ENCODE peak calls at places on chromosome 17, in five cellular contexts. Y is heart right ventricle, R is fibroblast of lung, J is mucosa of descending colon, E is cardiac fibroblast. O is an unnamed sample.

GRCh38 chr17:66355510-66355909 is 53.1 kb downstream of the PRKCA start:
- DNase-seq in Y (no peak), R (no peak), J (no peak), E (peak), O (no peak)

GRCh38 chr17:72030067-72030899 is 90.5 kb upstream of the SOX9 start:
- DNase-seq in Y (peak), R (peak), J (peak), E (peak), O (peak)

GRCh38 chr17:78414178-78415162 is 36.0 kb downstream of the PGS1 start:
- DNase-seq in Y (no peak), R (no peak), J (peak), E (no peak), O (no peak)

GRCh38 chr17:27471321-27472269 is 15.3 kb downstream of the KSR1 start:
- DNase-seq in Y (no peak), R (no peak), J (peak), E (peak), O (no peak)

GRCh38 chr17:59811209-59811608 is 81.5 kb downstream of the TUBD1 start:
- DNase-seq in Y (no peak), R (no peak), J (no peak), E (no peak), O (no peak)

GRCh38 chr17:4511199-4511932 is 12.7 kb downstream of the SPNS2 start:
- DNase-seq in Y (no peak), R (no peak), J (no peak), E (no peak), O (no peak)

GRCh38 chr17:50603340-50603739 is 31.3 kb upstream of the ABCC3 start:
- DNase-seq in Y (no peak), R (no peak), J (no peak), E (no peak), O (no peak)

GRCh38 chr17:60602385-60602742 is 2.4 kb downstream of the PPM1D start:
- DNase-seq in Y (no peak), R (no peak), J (peak), E (no peak), O (no peak)

GRCh38 chr17:74502866-74503265 is 28.4 kb downstream of the CD300LB start:
- DNase-seq in Y (no peak), R (no peak), J (no peak), E (no peak), O (no peak)

GRCh38 chr17:67663445-67663844 is 54.3 kb upstream of the NOL11 start:
- DNase-seq in Y (no peak), R (no peak), J (no peak), E (no peak), O (no peak)

GRCh38 chr17:77458202-77459017 is 317.6 kb downstream of the SEC14L1 start:
- DNase-seq in Y (no peak), R (no peak), J (no peak), E (no peak), O (no peak)

GRCh38 chr17:4565209-4566141 is 5.1 kb upstream of the GGT6 start:
- DNase-seq in Y (peak), R (peak), J (peak), E (peak), O (peak)

GRCh38 chr17:41962768-41963434 is 3.7 kb upstream of the CNP start:
- DNase-seq in Y (peak), R (peak), J (peak), E (peak), O (peak)

GRCh38 chr17:80359422-80360110 is 55.4 kb upstream of the ENDOV start:
- DNase-seq in Y (no peak), R (peak), J (no peak), E (peak), O (no peak)

GRCh38 chr17:83144421-83145357 is 65.3 kb downstream of the METRNL start:
- DNase-seq in Y (no peak), R (peak), J (peak), E (no peak), O (peak)

GRCh38 chr17:58335779-58336455 is 7.3 kb upstream of the TSPOAP1 start:
- DNase-seq in Y (no peak), R (no peak), J (peak), E (no peak), O (no peak)

GRCh38 chr17:48478224-48479013 is 48.4 kb upstream of the SKAP1 start:
- DNase-seq in Y (no peak), R (no peak), J (no peak), E (no peak), O (no peak)

GRCh38 chr17:48393271-48393670 is 36.7 kb downstream of the SKAP1 start:
- DNase-seq in Y (no peak), R (no peak), J (no peak), E (peak), O (peak)

GRCh38 chr17:67215991-67216421 is 29.0 kb downstream of the HELZ start:
- DNase-seq in Y (no peak), R (peak), J (no peak), E (no peak), O (no peak)

GRCh38 chr17:79019631-79020584 is 4.1 kb upstream of the C1QTNF1 start:
- DNase-seq in Y (peak), R (peak), J (peak), E (peak), O (peak)

GRCh38 chr17:55163408-55163807 is 101.4 kb upstream of the HLF start:
- DNase-seq in Y (no peak), R (no peak), J (no peak), E (no peak), O (no peak)

GRCh38 chr17:39739020-39739884 is 1.5 kb downstream of the GRB7 start:
- DNase-seq in Y (no peak), R (no peak), J (peak), E (peak), O (no peak)

GRCh38 chr17:39737331-39737760 is 392 bp upstream of the GRB7 start:
- DNase-seq in Y (no peak), R (no peak), J (peak), E (no peak), O (no peak)

GRCh38 chr17:39736319-39737165 is 1.2 kb upstream of the GRB7 start:
- DNase-seq in Y (no peak), R (no peak), J (no peak), E (no peak), O (no peak)

GRCh38 chr17:39738568-39738901 is 797 bp downstream of the GRB7 start:
- DNase-seq in Y (no peak), R (no peak), J (peak), E (no peak), O (no peak)

GRCh38 chr17:39737761-39738567 is at the start of gene GRB7:
- DNase-seq in Y (no peak), R (no peak), J (peak), E (no peak), O (no peak)
- H3K4me3 ChIP-seq in Y (peak), R (no peak), J (peak), E (no peak), O (no peak)

GRCh38 chr17:56817066-56817465 is 16.7 kb downstream of the C17orf67 start:
- DNase-seq in Y (no peak), R (no peak), J (no peak), E (no peak), O (no peak)
- TF ChIP-seq CTCF in Y (no peak), R (no peak), J (no peak), E (no peak), O (no peak)

GRCh38 chr17:40418428-40418706 is 671 bp upstream of the TOP2A start:
- DNase-seq in Y (peak), R (no peak), J (no peak), E (no peak), O (no peak)
- H3K4me3 ChIP-seq in Y (peak), R (peak), J (peak), E (peak), O (peak)

DNA sequence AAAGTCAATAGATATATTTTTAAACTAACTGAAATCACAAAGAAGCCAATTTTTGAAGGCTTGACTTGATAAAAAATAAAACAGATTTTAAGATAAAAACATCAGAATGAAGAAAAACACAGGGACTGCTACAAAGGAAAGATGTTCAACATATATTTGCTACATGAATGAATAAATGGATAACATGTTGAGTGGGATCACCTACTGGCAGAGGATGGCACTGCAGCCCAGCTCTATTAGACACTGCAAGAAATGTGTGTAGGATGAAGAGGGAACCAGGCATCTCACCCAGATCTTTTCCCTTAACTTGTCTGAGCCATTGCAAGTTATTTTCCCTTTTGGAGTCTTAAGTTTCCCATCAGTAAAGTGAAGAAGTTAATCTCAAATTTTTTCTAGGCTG is 4.2 kb downstream of the AIPL1 start:
- DNase-seq in Y (no peak), R (no peak), J (no peak), E (no peak), O (no peak)
- TF ChIP-seq CTCF in Y (peak), R (peak), J (no peak), E (peak), O (peak)

DNA sequence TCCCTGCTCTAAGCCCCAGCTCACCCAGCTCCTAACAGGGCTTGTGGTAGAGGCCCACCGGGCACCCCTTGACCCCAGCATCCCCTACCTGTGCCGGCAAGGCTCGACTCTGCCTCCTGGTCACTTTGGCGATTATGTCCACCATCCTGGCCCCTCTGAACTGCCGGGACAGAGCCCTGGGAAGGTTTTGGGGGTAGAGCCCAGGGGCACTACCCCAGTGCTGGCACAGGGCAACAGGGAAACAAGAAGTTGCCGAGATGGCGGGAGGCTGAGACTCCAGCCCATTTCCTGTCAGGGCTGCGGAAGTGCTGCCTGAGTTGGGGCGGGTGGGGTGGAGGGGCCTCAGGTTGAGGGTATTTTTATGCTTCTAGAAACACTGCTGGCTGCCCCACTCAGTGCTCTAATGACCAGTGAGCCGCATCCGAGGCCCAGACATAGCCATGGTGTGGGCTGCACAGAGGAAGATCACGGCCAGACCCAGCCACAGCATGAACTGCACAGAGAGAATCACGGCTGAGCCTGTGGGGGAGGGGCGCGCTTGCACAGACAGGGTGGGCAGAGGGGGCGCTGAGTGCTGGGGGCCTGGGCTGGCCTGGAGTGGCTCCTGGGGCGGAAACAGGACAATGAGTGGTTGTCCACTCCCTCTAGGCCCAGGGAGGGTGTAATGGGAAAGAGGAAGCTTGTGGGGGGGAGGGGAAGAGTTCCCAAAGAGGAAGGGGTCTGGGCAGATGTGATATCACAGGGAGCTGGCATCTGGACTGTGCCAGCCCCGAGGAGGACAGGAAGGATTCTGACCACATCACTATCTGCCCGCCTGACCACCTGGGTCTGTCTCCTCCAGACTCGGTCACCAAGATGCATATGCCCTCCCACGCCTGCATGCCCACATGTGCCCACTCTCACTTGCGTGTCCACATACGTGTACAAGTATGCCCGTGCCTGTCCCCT is 22.3 kb downstream of the ARHGAP27 start:
- DNase-seq in Y (peak), R (no peak), J (peak), E (no peak), O (no peak)
- H3K4me3 ChIP-seq in Y (no peak), R (no peak), J (no peak), E (no peak), O (no peak)

DNA sequence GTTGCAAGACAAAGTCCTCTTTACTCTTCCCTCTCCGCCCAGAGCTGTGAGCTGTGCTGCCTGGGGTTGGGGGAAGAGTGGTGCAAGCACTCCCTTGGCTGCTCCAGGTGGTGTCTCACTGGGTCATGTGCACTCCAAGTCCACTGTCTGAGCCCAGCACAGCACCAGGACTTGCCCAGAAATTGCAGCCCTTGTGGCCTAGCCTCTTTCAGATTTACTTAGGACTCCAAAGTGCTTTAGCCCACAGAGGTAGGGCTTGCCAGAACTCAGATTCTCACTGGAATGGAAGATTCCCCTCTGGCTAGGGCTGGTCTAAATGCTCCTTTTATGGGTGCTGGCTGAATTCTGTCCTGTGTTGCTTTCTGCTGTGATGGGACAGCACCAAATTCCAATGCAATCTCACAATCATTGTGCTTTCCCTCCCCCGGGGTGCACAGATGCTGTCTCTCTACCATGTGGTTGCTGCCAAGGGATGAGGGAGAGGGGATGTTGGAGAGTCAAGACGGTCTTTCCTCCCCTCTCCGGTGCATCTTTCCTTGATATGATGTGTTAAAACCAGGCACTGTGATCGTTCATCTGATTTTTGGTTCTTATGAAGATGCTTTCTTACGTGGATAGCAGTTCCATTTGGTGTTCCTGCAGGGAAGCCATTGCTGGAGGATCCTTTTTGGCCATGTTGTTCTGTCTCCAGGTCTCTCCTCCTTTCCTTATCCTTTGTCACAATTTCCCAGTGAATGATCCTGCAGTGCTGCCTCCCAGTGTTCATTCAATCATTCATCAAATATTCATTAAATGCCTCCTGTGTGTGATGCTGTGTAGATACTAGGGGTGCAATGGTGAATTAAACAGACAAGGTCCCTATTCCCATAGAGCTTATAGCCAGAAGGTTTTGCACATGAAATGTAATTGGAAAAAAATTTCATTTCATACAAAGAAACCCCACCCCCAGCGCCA is 216.3 kb downstream of the SPECC1 start:
- DNase-seq in Y (no peak), R (peak), J (no peak), E (no peak), O (peak)
- TF ChIP-seq CTCF in Y (no peak), R (peak), J (no peak), E (no peak), O (no peak)

O was measured in fibroblast of the aortic adventitia.